ENCODE peak calls at places on chromosomes 12 and 14, in four cellular contexts. One of them, this sample, is unnamed.

GRCh38 chr14:71240866-71241520 is 333.7 kb downstream of the PCNX1 start:
- DNase-seq in fibroblast of mammary gland: no peak
- DNase-seq in H1: no peak
- DNase-seq in CD8-positive, alpha-beta T cell: no peak
- DNase-seq in this sample: no peak

GRCh38 chr14:92785601-92786426 is 8.3 kb upstream of the GOLGA5 start:
- DNase-seq in CD8-positive, alpha-beta T cell: no peak
- DNase-seq in fibroblast of mammary gland: peak
- DNase-seq in H1: no peak
- DNase-seq in this sample: peak

GRCh38 chr14:100072783-100073346 is 7.6 kb downstream of the EVL start:
- DNase-seq in fibroblast of mammary gland: no peak
- DNase-seq in CD8-positive, alpha-beta T cell: peak
- DNase-seq in H1: peak
- DNase-seq in this sample: no peak

GRCh38 chr12:45369065-45369464 is 153.2 kb downstream of the ANO6 start:
- DNase-seq in fibroblast of mammary gland: peak
- DNase-seq in CD8-positive, alpha-beta T cell: no peak
- DNase-seq in H1: no peak
- DNase-seq in this sample: peak

GRCh38 chr12:26274441-26275312 is 79.3 kb downstream of the SSPN start:
- DNase-seq in fibroblast of mammary gland: peak
- DNase-seq in H1: no peak
- DNase-seq in CD8-positive, alpha-beta T cell: no peak
- DNase-seq in this sample: peak

GRCh38 chr12:85278598-85279448 is 1.2 kb upstream of the ALX1 start:
- DNase-seq in CD8-positive, alpha-beta T cell: no peak
- DNase-seq in H1: peak
- DNase-seq in fibroblast of mammary gland: no peak
- DNase-seq in this sample: peak

GRCh38 chr12:94769040-94769420 is 118.7 kb upstream of the TMCC3 start:
- DNase-seq in CD8-positive, alpha-beta T cell: no peak
- DNase-seq in fibroblast of mammary gland: no peak
- DNase-seq in H1: no peak
- DNase-seq in this sample: no peak

GRCh38 chr12:103272949-103273348 is 222.8 kb downstream of the C12orf42 start:
- DNase-seq in H1: no peak
- DNase-seq in fibroblast of mammary gland: no peak
- DNase-seq in CD8-positive, alpha-beta T cell: no peak
- DNase-seq in this sample: no peak

GRCh38 chr12:12338528-12339168 is 11.4 kb downstream of the MANSC1 start:
- DNase-seq in fibroblast of mammary gland: no peak
- DNase-seq in H1: no peak
- DNase-seq in CD8-positive, alpha-beta T cell: no peak
- DNase-seq in this sample: peak

GRCh38 chr14:89810101-89810500 is 144.4 kb downstream of the EFCAB11 start:
- DNase-seq in CD8-positive, alpha-beta T cell: no peak
- DNase-seq in H1: no peak
- DNase-seq in fibroblast of mammary gland: peak
- DNase-seq in this sample: no peak

GRCh38 chr14:61476105-61476736 is 154.8 kb downstream of the PRKCH start:
- DNase-seq in fibroblast of mammary gland: no peak
- DNase-seq in CD8-positive, alpha-beta T cell: no peak
- DNase-seq in H1: no peak
- DNase-seq in this sample: no peak

GRCh38 chr14:37230551-37231194 is 32.9 kb downstream of the MIPOL1 start:
- DNase-seq in H1: no peak
- DNase-seq in fibroblast of mammary gland: peak
- DNase-seq in CD8-positive, alpha-beta T cell: no peak
- DNase-seq in this sample: peak

GRCh38 chr12:12985817-12986408 is 14.2 kb downstream of the HEBP1 start:
- DNase-seq in fibroblast of mammary gland: peak
- DNase-seq in CD8-positive, alpha-beta T cell: no peak
- DNase-seq in H1: peak
- DNase-seq in this sample: peak

GRCh38 chr12:94656556-94656955 is 6.2 kb upstream of the TMCC3 start:
- DNase-seq in fibroblast of mammary gland: no peak
- DNase-seq in H1: no peak
- DNase-seq in CD8-positive, alpha-beta T cell: no peak
- DNase-seq in this sample: no peak

GRCh38 chr14:38505221-38506095 is 249.6 kb upstream of the CLEC14A start:
- DNase-seq in CD8-positive, alpha-beta T cell: no peak
- DNase-seq in H1: no peak
- DNase-seq in fibroblast of mammary gland: peak
- DNase-seq in this sample: no peak

GRCh38 chr12:123363743-123364531 is 710 bp downstream of the SBNO1 start:
- DNase-seq in fibroblast of mammary gland: no peak
- DNase-seq in H1: peak
- DNase-seq in CD8-positive, alpha-beta T cell: peak
- DNase-seq in this sample: peak

GRCh38 chr12:6370576-6370935 is 4.8 kb downstream of the SCNN1A start:
- DNase-seq in fibroblast of mammary gland: no peak
- DNase-seq in CD8-positive, alpha-beta T cell: no peak
- DNase-seq in H1: no peak
- DNase-seq in this sample: no peak

GRCh38 chr14:91484186-91484585 is 25.9 kb downstream of the PPP4R3A start:
- DNase-seq in H1: no peak
- DNase-seq in fibroblast of mammary gland: no peak
- DNase-seq in CD8-positive, alpha-beta T cell: no peak
- DNase-seq in this sample: no peak

GRCh38 chr12:75208851-75209781 is 523 bp downstream of the KCNC2 start:
- DNase-seq in H1: peak
- DNase-seq in CD8-positive, alpha-beta T cell: no peak
- DNase-seq in fibroblast of mammary gland: peak
- DNase-seq in this sample: peak

GRCh38 chr12:3745152-3745551 is 7.8 kb downstream of the CRACR2A start:
- DNase-seq in CD8-positive, alpha-beta T cell: no peak
- DNase-seq in H1: peak
- DNase-seq in fibroblast of mammary gland: no peak
- DNase-seq in this sample: no peak

DNA sequence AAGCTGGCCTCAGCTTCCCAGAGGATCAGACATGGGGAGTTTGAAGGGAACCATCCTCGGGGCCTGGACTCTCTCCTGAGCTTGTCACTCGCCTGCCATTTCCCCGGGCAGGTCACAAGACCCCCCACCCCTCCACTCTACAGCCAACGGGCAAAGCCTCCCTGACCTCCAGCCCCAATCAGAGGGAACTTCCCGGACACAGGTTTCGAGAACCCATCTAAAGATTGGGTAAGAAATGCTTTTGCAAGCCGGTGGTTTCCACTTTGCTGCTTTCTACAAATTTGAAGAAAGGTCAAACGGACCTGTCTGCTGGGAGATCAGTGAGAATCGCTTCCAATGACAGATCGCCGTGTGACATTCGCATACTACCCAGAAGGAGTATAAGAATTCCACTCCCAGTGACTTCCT is 89.6 kb downstream of the SCARB1 start:
- DNase-seq in fibroblast of mammary gland: peak
- DNase-seq in H1: no peak
- DNase-seq in CD8-positive, alpha-beta T cell: no peak
- DNase-seq in this sample: no peak
- H3K4me3 ChIP-seq in fibroblast of mammary gland: peak
- H3K4me3 ChIP-seq in H1: no peak
- H3K4me3 ChIP-seq in CD8-positive, alpha-beta T cell: no peak
- H3K4me3 ChIP-seq in this sample: peak

DNA sequence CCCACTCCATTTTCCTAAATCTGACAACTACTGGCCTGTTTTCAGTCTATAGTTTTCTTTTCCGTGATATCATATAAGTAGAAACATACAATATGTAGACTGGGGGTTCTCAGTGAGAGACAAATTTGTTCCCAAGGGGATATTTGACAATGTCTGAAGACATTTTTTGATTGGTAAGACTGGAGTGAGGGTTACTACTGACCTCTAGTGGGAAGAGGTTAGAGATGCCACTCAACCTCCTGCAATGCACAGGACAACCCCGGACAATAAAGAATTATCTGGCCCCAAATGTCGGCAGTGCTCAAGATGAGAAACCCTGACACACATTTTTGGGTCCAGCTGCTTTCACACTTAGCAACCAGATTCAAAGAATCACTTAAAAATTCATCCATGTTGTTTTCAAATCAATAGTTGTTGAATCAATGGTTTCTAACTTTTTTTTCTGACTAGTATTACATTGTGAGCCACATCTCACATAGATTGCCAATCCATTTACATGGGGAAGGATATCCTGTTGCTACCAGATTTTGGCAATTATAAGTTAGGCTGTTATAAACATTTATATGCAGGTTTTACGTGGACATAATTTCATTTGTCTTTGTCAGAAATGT is 307.1 kb downstream of the RPL10L start:
- DNase-seq in CD8-positive, alpha-beta T cell: no peak
- DNase-seq in H1: no peak
- DNase-seq in fibroblast of mammary gland: peak
- DNase-seq in this sample: peak
- TF ChIP-seq CTCF in CD8-positive, alpha-beta T cell: no peak
- TF ChIP-seq CTCF in H1: peak
- TF ChIP-seq CTCF in fibroblast of mammary gland: peak
- TF ChIP-seq CTCF in this sample: peak

GRCh38 chr12:131063960-131064359 is 110.3 kb downstream of the ADGRD1 start:
- DNase-seq in fibroblast of mammary gland: no peak
- DNase-seq in CD8-positive, alpha-beta T cell: no peak
- DNase-seq in H1: no peak
- DNase-seq in this sample: no peak
- H3K4me3 ChIP-seq in fibroblast of mammary gland: no peak
- H3K4me3 ChIP-seq in CD8-positive, alpha-beta T cell: no peak
- H3K4me3 ChIP-seq in H1: no peak
- H3K4me3 ChIP-seq in this sample: no peak

GRCh38 chr12:76345569-76345968 is 2.6 kb downstream of the BBS10 start:
- DNase-seq in H1: no peak
- DNase-seq in CD8-positive, alpha-beta T cell: no peak
- DNase-seq in fibroblast of mammary gland: no peak
- DNase-seq in this sample: no peak

GRCh38 chr12:76346236-76346635 is 2.0 kb downstream of the BBS10 start:
- DNase-seq in CD8-positive, alpha-beta T cell: no peak
- DNase-seq in H1: no peak
- DNase-seq in fibroblast of mammary gland: peak
- DNase-seq in this sample: no peak

GRCh38 chr12:76346798-76347420 is 1.3 kb downstream of the BBS10 start:
- DNase-seq in H1: no peak
- DNase-seq in fibroblast of mammary gland: peak
- DNase-seq in CD8-positive, alpha-beta T cell: no peak
- DNase-seq in this sample: peak

DNA sequence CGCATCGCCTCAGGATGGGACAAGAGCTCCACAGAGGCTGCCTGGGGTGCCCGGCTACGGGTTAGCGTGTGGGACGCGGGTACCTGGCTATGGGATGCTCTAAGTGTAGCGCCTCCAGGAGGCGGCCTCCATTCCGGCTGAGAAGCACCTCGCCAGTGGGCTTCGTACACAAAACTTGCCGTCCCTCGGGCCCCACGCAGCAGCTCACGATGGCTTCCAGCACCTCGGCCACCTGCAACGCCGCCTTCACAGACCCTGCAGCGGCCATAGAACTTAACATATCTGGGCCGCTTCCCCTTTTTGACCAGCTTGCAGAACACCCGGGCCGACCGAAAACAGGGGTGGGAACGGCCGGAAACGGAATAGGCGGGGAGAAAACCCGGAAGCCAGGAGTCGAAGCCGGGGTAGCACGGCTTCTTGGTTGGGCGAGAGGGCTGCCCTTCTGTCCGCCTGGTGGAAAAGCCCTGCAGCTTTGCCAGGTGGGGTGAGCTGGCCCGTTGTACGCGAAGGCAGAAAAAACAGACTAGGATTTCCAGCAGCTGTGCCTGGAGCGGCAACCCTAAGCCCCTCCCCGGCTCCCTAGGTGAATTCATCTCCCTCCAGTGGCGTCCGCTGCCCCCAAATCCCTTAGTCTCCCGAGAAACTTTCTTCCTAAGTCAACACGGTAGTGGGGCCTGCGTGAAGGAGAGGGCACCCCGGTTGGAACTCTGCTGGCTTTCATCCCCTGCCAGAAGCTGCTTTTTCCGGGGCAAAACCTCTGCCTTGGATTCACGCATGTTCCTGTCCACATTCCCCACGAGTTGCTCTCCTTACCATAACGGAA is at the start of gene BBS10:
- DNase-seq in CD8-positive, alpha-beta T cell: peak
- DNase-seq in fibroblast of mammary gland: peak
- DNase-seq in H1: peak
- DNase-seq in this sample: peak
- TF ChIP-seq CTCF in CD8-positive, alpha-beta T cell: peak
- TF ChIP-seq CTCF in fibroblast of mammary gland: peak
- TF ChIP-seq CTCF in H1: peak
- TF ChIP-seq CTCF in this sample: peak

GRCh38 chr12:9405861-9406563 is 197.8 kb upstream of the PZP start:
- DNase-seq in H1: no peak
- DNase-seq in fibroblast of mammary gland: no peak
- DNase-seq in CD8-positive, alpha-beta T cell: no peak
- DNase-seq in this sample: no peak
- H3K4me3 ChIP-seq in H1: peak
- H3K4me3 ChIP-seq in fibroblast of mammary gland: no peak
- H3K4me3 ChIP-seq in CD8-positive, alpha-beta T cell: no peak
- H3K4me3 ChIP-seq in this sample: no peak

GRCh38 chr14:54566410-54567223 is at the start of gene SAMD4A:
- DNase-seq in CD8-positive, alpha-beta T cell: peak
- DNase-seq in fibroblast of mammary gland: peak
- DNase-seq in H1: peak
- DNase-seq in this sample: peak

GRCh38 chr14:54564799-54565235 is 2.1 kb upstream of the SAMD4A start:
- DNase-seq in fibroblast of mammary gland: peak
- DNase-seq in H1: no peak
- DNase-seq in CD8-positive, alpha-beta T cell: no peak
- DNase-seq in this sample: peak

GRCh38 chr14:54564071-54564798 is 2.7 kb upstream of the SAMD4A start:
- DNase-seq in CD8-positive, alpha-beta T cell: no peak
- DNase-seq in fibroblast of mammary gland: peak
- DNase-seq in H1: no peak
- DNase-seq in this sample: peak

GRCh38 chr14:54566152-54566409 is 847 bp upstream of the SAMD4A start:
- DNase-seq in fibroblast of mammary gland: no peak
- DNase-seq in H1: peak
- DNase-seq in CD8-positive, alpha-beta T cell: no peak
- DNase-seq in this sample: no peak

GRCh38 chr14:54565236-54566151 is 1.4 kb upstream of the SAMD4A start:
- DNase-seq in H1: peak
- DNase-seq in CD8-positive, alpha-beta T cell: peak
- DNase-seq in fibroblast of mammary gland: peak
- DNase-seq in this sample: peak
- TF ChIP-seq CTCF in H1: no peak
- TF ChIP-seq CTCF in CD8-positive, alpha-beta T cell: no peak
- TF ChIP-seq CTCF in fibroblast of mammary gland: no peak
- TF ChIP-seq CTCF in this sample: peak

GRCh38 chr12:110023634-110024023 is 24.4 kb downstream of the ANKRD13A start:
- DNase-seq in fibroblast of mammary gland: no peak
- DNase-seq in H1: no peak
- DNase-seq in CD8-positive, alpha-beta T cell: no peak
- DNase-seq in this sample: no peak

GRCh38 chr12:110022980-110023633 is 23.9 kb downstream of the ANKRD13A start:
- DNase-seq in CD8-positive, alpha-beta T cell: no peak
- DNase-seq in fibroblast of mammary gland: peak
- DNase-seq in H1: no peak
- DNase-seq in this sample: peak

GRCh38 chr12:110015132-110015531 is 15.9 kb downstream of the ANKRD13A start:
- DNase-seq in H1: no peak
- DNase-seq in CD8-positive, alpha-beta T cell: no peak
- DNase-seq in fibroblast of mammary gland: no peak
- DNase-seq in this sample: no peak

GRCh38 chr12:110020956-110021355 is 21.7 kb downstream of the ANKRD13A start:
- DNase-seq in CD8-positive, alpha-beta T cell: no peak
- DNase-seq in fibroblast of mammary gland: no peak
- DNase-seq in H1: no peak
- DNase-seq in this sample: no peak
- H3K4me3 ChIP-seq in CD8-positive, alpha-beta T cell: no peak
- H3K4me3 ChIP-seq in fibroblast of mammary gland: no peak
- H3K4me3 ChIP-seq in H1: no peak
- H3K4me3 ChIP-seq in this sample: no peak

This sample was measured in astrocyte of the spinal cord.